ENCODE peak calls at places on chromosomes 5 and 9, in five cellular contexts. One of them, this sample, is unnamed.

GRCh38 chr9:118640836-118641557 is 728.2 kb downstream of the BRINP1 start:
- DNase-seq in uterus: no peak
- DNase-seq in endodermal cell: no peak
- DNase-seq in effector memory CD4-positive, alpha-beta T cell: no peak
- DNase-seq in Peyer's patch: no peak
- DNase-seq in this sample: no peak

GRCh38 chr5:116084231-116084630 is 594 bp upstream of the COMMD10 start:
- DNase-seq in uterus: no peak
- DNase-seq in endodermal cell: no peak
- DNase-seq in effector memory CD4-positive, alpha-beta T cell: no peak
- DNase-seq in Peyer's patch: peak
- DNase-seq in this sample: no peak

GRCh38 chr9:119273984-119274665 is 95.1 kb downstream of the BRINP1 start:
- DNase-seq in uterus: no peak
- DNase-seq in endodermal cell: no peak
- DNase-seq in effector memory CD4-positive, alpha-beta T cell: no peak
- DNase-seq in Peyer's patch: no peak
- DNase-seq in this sample: no peak

GRCh38 chr5:111252799-111253564 is 28.8 kb downstream of the CAMK4 start:
- DNase-seq in uterus: no peak
- DNase-seq in endodermal cell: no peak
- DNase-seq in effector memory CD4-positive, alpha-beta T cell: no peak
- DNase-seq in Peyer's patch: no peak
- DNase-seq in this sample: no peak

GRCh38 chr9:137716694-137717287 is 98.0 kb downstream of the EHMT1 start:
- DNase-seq in uterus: no peak
- DNase-seq in endodermal cell: no peak
- DNase-seq in effector memory CD4-positive, alpha-beta T cell: no peak
- DNase-seq in Peyer's patch: no peak
- DNase-seq in this sample: no peak

GRCh38 chr9:98958271-98958989 is 14.7 kb downstream of the COL15A1 start:
- DNase-seq in uterus: peak
- DNase-seq in endodermal cell: no peak
- DNase-seq in effector memory CD4-positive, alpha-beta T cell: no peak
- DNase-seq in Peyer's patch: no peak
- DNase-seq in this sample: no peak

GRCh38 chr5:133130387-133131118 is 78.7 kb downstream of the HSPA4 start:
- DNase-seq in uterus: no peak
- DNase-seq in endodermal cell: no peak
- DNase-seq in effector memory CD4-positive, alpha-beta T cell: no peak
- DNase-seq in Peyer's patch: peak
- DNase-seq in this sample: no peak

GRCh38 chr5:969421-969839 is 39.2 kb upstream of the NKD2 start:
- DNase-seq in uterus: no peak
- DNase-seq in endodermal cell: no peak
- DNase-seq in effector memory CD4-positive, alpha-beta T cell: no peak
- DNase-seq in Peyer's patch: no peak
- DNase-seq in this sample: no peak

GRCh38 chr9:112881366-112881765 is 9.3 kb downstream of the SLC46A2 start:
- DNase-seq in uterus: no peak
- DNase-seq in endodermal cell: no peak
- DNase-seq in effector memory CD4-positive, alpha-beta T cell: no peak
- DNase-seq in Peyer's patch: no peak
- DNase-seq in this sample: no peak

GRCh38 chr5:142330026-142330425 is 5.2 kb upstream of the SPRY4 start:
- DNase-seq in uterus: no peak
- DNase-seq in endodermal cell: no peak
- DNase-seq in effector memory CD4-positive, alpha-beta T cell: no peak
- DNase-seq in Peyer's patch: no peak
- DNase-seq in this sample: no peak

GRCh38 chr5:98510111-98510510 is 263.4 kb upstream of the RGMB start:
- DNase-seq in uterus: no peak
- DNase-seq in endodermal cell: peak
- DNase-seq in effector memory CD4-positive, alpha-beta T cell: no peak
- DNase-seq in Peyer's patch: peak
- DNase-seq in this sample: peak

GRCh38 chr9:37155601-37156000 is 35.2 kb downstream of the ZCCHC7 start:
- DNase-seq in uterus: no peak
- DNase-seq in endodermal cell: no peak
- DNase-seq in effector memory CD4-positive, alpha-beta T cell: no peak
- DNase-seq in Peyer's patch: no peak
- DNase-seq in this sample: no peak

GRCh38 chr9:86303316-86303975 is 21.1 kb upstream of the ISCA1 start:
- DNase-seq in uterus: no peak
- DNase-seq in endodermal cell: no peak
- DNase-seq in effector memory CD4-positive, alpha-beta T cell: peak
- DNase-seq in Peyer's patch: no peak
- DNase-seq in this sample: no peak

GRCh38 chr5:64789457-64789856 is 20.7 kb downstream of the CWC27 start:
- DNase-seq in uterus: no peak
- DNase-seq in endodermal cell: no peak
- DNase-seq in effector memory CD4-positive, alpha-beta T cell: no peak
- DNase-seq in Peyer's patch: no peak
- DNase-seq in this sample: no peak

GRCh38 chr5:123610665-123611406 is 98.9 kb downstream of the CSNK1G3 start:
- DNase-seq in uterus: no peak
- DNase-seq in endodermal cell: no peak
- DNase-seq in effector memory CD4-positive, alpha-beta T cell: no peak
- DNase-seq in Peyer's patch: no peak
- DNase-seq in this sample: no peak

GRCh38 chr5:7321724-7322123 is 74.2 kb upstream of the ADCY2 start:
- DNase-seq in uterus: no peak
- DNase-seq in endodermal cell: no peak
- DNase-seq in effector memory CD4-positive, alpha-beta T cell: no peak
- DNase-seq in Peyer's patch: no peak
- DNase-seq in this sample: no peak

GRCh38 chr5:181133610-181134231 is 2.8 kb upstream of the OR2V1 start:
- DNase-seq in uterus: peak
- DNase-seq in endodermal cell: no peak
- DNase-seq in effector memory CD4-positive, alpha-beta T cell: no peak
- DNase-seq in Peyer's patch: peak
- DNase-seq in this sample: no peak

GRCh38 chr5:159620853-159621540 is 290.7 kb upstream of the IL12B start:
- DNase-seq in uterus: no peak
- DNase-seq in endodermal cell: peak
- DNase-seq in effector memory CD4-positive, alpha-beta T cell: no peak
- DNase-seq in Peyer's patch: no peak
- DNase-seq in this sample: no peak

GRCh38 chr9:1701113-1701512 is 314.0 kb upstream of the SMARCA2 start:
- DNase-seq in uterus: no peak
- DNase-seq in endodermal cell: peak
- DNase-seq in effector memory CD4-positive, alpha-beta T cell: no peak
- DNase-seq in Peyer's patch: no peak
- DNase-seq in this sample: no peak

GRCh38 chr5:131163315-131164119 is 1.5 kb downstream of the HINT1 start:
- DNase-seq in uterus: no peak
- DNase-seq in endodermal cell: no peak
- DNase-seq in effector memory CD4-positive, alpha-beta T cell: no peak
- DNase-seq in Peyer's patch: no peak
- DNase-seq in this sample: no peak

GRCh38 chr9:96293481-96293880 is 8.5 kb downstream of the HSD17B3 start:
- DNase-seq in uterus: no peak
- DNase-seq in endodermal cell: no peak
- DNase-seq in effector memory CD4-positive, alpha-beta T cell: no peak
- DNase-seq in Peyer's patch: no peak
- DNase-seq in this sample: no peak

GRCh38 chr9:30670805-30671562 is 1713.5 kb upstream of the ACO1 start:
- DNase-seq in uterus: no peak
- DNase-seq in endodermal cell: no peak
- DNase-seq in effector memory CD4-positive, alpha-beta T cell: no peak
- DNase-seq in Peyer's patch: no peak
- DNase-seq in this sample: no peak

GRCh38 chr9:137114613-137115393 is at the start of gene DPP7:
- DNase-seq in uterus: peak
- DNase-seq in endodermal cell: peak
- DNase-seq in effector memory CD4-positive, alpha-beta T cell: peak
- DNase-seq in Peyer's patch: peak
- DNase-seq in this sample: no peak

GRCh38 chr5:149747833-149748366 is 17.8 kb downstream of the PPARGC1B start:
- DNase-seq in uterus: no peak
- DNase-seq in endodermal cell: no peak
- DNase-seq in effector memory CD4-positive, alpha-beta T cell: no peak
- DNase-seq in Peyer's patch: peak
- DNase-seq in this sample: no peak

GRCh38 chr5:139262414-139263139 is 31.0 kb upstream of the MATR3 start:
- DNase-seq in uterus: peak
- DNase-seq in endodermal cell: peak
- DNase-seq in effector memory CD4-positive, alpha-beta T cell: peak
- DNase-seq in Peyer's patch: peak
- DNase-seq in this sample: peak

GRCh38 chr9:134175291-134175807 is 11.0 kb upstream of the RNU6ATAC start:
- DNase-seq in uterus: no peak
- DNase-seq in endodermal cell: peak
- DNase-seq in effector memory CD4-positive, alpha-beta T cell: no peak
- DNase-seq in Peyer's patch: peak
- DNase-seq in this sample: no peak

GRCh38 chr9:134174526-134175290 is 10.3 kb upstream of the RNU6ATAC start:
- DNase-seq in uterus: no peak
- DNase-seq in endodermal cell: no peak
- DNase-seq in effector memory CD4-positive, alpha-beta T cell: no peak
- DNase-seq in Peyer's patch: peak
- DNase-seq in this sample: no peak

GRCh38 chr9:134176599-134176968 is 12.2 kb upstream of the RNU6ATAC start:
- DNase-seq in uterus: no peak
- DNase-seq in endodermal cell: no peak
- DNase-seq in effector memory CD4-positive, alpha-beta T cell: no peak
- DNase-seq in Peyer's patch: no peak
- DNase-seq in this sample: no peak

GRCh38 chr9:134177186-134177585 is 12.8 kb upstream of the RNU6ATAC start:
- DNase-seq in uterus: no peak
- DNase-seq in endodermal cell: no peak
- DNase-seq in effector memory CD4-positive, alpha-beta T cell: no peak
- DNase-seq in Peyer's patch: no peak
- DNase-seq in this sample: no peak

DNA sequence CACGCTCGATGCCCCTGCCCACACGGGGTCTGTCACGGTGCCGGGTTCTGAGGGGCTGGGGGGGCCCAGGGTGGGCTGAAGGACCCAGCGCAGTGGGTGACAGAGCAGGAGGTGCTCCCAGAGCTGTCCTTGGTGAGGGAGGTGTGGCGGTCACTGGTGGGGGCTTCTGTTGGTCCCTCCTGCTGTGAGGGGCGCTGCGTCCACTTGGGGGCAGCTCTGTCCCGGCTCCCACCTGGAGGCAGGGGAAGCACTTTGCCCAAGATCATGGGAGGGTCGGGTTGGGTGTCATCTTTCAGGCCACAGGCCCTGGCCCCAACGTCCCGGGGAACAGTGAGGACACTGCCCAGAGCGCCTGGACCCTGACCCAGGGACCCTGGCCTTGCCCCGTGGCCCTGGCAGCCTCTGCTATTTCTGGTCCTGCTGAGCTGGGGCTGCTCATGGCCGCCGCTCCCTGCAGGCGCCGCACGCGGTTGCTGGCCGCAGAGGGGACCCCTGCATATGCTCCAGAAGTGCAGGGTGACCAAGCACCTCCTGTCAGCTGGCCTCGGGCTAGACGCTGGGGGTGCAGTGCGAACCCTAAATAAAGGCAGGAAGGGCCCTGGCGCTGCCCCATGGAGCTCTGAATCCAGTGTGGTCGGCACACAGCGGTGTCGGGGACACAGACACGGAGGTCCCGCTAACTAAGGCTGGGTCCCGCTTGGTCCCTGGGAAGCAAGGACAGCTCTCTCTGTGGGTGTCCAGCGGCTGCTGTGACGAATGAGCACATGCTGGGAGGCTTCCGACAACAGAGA is 11.6 kb upstream of the RNU6ATAC start:
- DNase-seq in uterus: no peak
- DNase-seq in endodermal cell: no peak
- DNase-seq in effector memory CD4-positive, alpha-beta T cell: no peak
- DNase-seq in Peyer's patch: peak
- DNase-seq in this sample: no peak
- H3K27ac ChIP-seq in uterus: no peak
- H3K27ac ChIP-seq in endodermal cell: no peak
- H3K27ac ChIP-seq in effector memory CD4-positive, alpha-beta T cell: no peak
- H3K27ac ChIP-seq in Peyer's patch: no peak
- H3K27ac ChIP-seq in this sample: no peak

DNA sequence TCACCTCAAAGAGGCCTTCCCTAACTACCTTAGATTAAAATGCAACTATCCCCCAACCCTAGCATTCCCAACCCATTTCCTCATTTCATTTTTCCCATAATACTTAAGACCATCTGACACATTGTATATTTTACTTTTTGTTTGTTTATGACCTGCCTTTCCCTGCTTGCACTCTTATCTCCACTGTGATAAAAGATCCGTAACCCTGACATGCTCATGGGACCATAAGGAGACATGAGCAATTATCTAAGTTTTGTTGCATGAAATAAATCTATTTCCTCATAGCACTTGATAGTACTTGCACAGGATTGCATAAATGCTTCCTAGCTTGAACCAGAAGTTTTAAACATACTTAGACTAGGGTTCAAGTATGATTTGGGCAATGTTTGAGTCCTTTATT is 323.7 kb downstream of the NPR3 start:
- DNase-seq in uterus: no peak
- DNase-seq in endodermal cell: no peak
- DNase-seq in effector memory CD4-positive, alpha-beta T cell: no peak
- DNase-seq in Peyer's patch: no peak
- DNase-seq in this sample: no peak
- H3K27ac ChIP-seq in uterus: no peak
- H3K27ac ChIP-seq in endodermal cell: no peak
- H3K27ac ChIP-seq in effector memory CD4-positive, alpha-beta T cell: no peak
- H3K27ac ChIP-seq in Peyer's patch: no peak
- H3K27ac ChIP-seq in this sample: no peak

GRCh38 chr5:9399094-9399493 is 146.8 kb downstream of the SEMA5A start:
- DNase-seq in uterus: no peak
- DNase-seq in endodermal cell: no peak
- DNase-seq in effector memory CD4-positive, alpha-beta T cell: no peak
- DNase-seq in Peyer's patch: no peak
- DNase-seq in this sample: no peak
- H3K27ac ChIP-seq in uterus: no peak
- H3K27ac ChIP-seq in endodermal cell: no peak
- H3K27ac ChIP-seq in effector memory CD4-positive, alpha-beta T cell: no peak
- H3K27ac ChIP-seq in Peyer's patch: no peak
- H3K27ac ChIP-seq in this sample: no peak

DNA sequence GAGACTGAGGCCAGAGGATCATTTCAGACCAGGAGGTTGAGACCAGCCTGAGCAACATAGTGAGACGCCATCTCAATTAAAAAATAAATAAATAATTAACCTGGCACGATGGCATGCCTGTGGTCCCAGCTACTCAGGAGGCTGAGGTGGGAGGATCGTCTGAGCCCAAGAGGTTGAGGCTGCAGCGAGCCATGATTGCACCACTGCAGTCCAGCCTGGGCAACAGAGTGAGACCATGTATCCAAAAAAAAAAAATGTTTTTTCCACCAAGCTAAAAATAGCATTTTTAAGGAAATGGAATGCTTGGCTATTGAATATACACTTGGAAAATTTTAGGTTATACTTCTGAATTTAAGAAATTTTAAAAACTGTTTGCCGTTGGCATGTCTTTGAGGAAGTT is 20.8 kb downstream of the F2R start:
- DNase-seq in uterus: no peak
- DNase-seq in endodermal cell: no peak
- DNase-seq in effector memory CD4-positive, alpha-beta T cell: no peak
- DNase-seq in Peyer's patch: no peak
- DNase-seq in this sample: no peak
- H3K27ac ChIP-seq in uterus: no peak
- H3K27ac ChIP-seq in endodermal cell: no peak
- H3K27ac ChIP-seq in effector memory CD4-positive, alpha-beta T cell: no peak
- H3K27ac ChIP-seq in Peyer's patch: peak
- H3K27ac ChIP-seq in this sample: no peak